ENCODE peak calls at places on chromosome 21, in four cellular contexts. M, O, H and F are unnamed samples.

GRCh38 chr21:18899261-18899660 is 495.7 kb upstream of the TMPRSS15 start:
- DNase-seq in M (no peak), O (no peak), H (no peak), F (no peak)

GRCh38 chr21:16770279-16770678 is 742.6 kb upstream of the CXADR start:
- DNase-seq in H (no peak), O (no peak), M (no peak), F (no peak)

GRCh38 chr21:14880922-14881321 is 183.9 kb downstream of the NRIP1 start:
- DNase-seq in H (no peak), M (no peak), O (no peak), F (peak)

GRCh38 chr21:22898061-22898460 is 1899.9 kb downstream of the NCAM2 start:
- DNase-seq in M (no peak), H (no peak), O (no peak), F (no peak)

GRCh38 chr21:42724226-42724920 is 71.0 kb downstream of the PDE9A start:
- DNase-seq in H (peak), O (peak), M (peak), F (peak)

GRCh38 chr21:18545908-18546307 is 142.3 kb upstream of the TMPRSS15 start:
- DNase-seq in M (no peak), O (no peak), H (no peak), F (peak)

GRCh38 chr21:41899431-41900202 is 20.5 kb upstream of the PRDM15 start:
- DNase-seq in O (no peak), M (no peak), H (no peak), F (no peak)

GRCh38 chr21:28798798-28799197 is 193.9 kb downstream of the LTN1 start:
- DNase-seq in M (no peak), H (peak), O (no peak), F (no peak)

GRCh38 chr21:37939251-37939650 is 23.0 kb upstream of the KCNJ6 start:
- DNase-seq in H (no peak), O (no peak), M (no peak), F (no peak)

GRCh38 chr21:44505673-44506278 is 34.2 kb downstream of the KRTAP10-1 start:
- DNase-seq in M (no peak), O (no peak), H (no peak), F (no peak)

GRCh38 chr21:44496900-44497550 is 41.7 kb downstream of the LRRC3 start:
- DNase-seq in M (no peak), O (no peak), H (no peak), F (no peak)

GRCh38 chr21:29257701-29258100 is 41.0 kb upstream of the BACH1 start:
- DNase-seq in M (no peak), H (no peak), O (no peak), F (no peak)

GRCh38 chr21:46500224-46500861 is 41.7 kb downstream of the DIP2A start:
- DNase-seq in M (no peak), H (peak), O (peak), F (no peak)

GRCh38 chr21:19510653-19511052 is 1107.1 kb upstream of the TMPRSS15 start:
- DNase-seq in H (no peak), M (no peak), O (no peak), F (no peak)

GRCh38 chr21:39379986-39380891 is 31.4 kb upstream of the HMGN1 start:
- DNase-seq in M (peak), H (peak), O (peak), F (peak)

GRCh38 chr21:26107439-26107838 is 63.1 kb downstream of the APP start:
- DNase-seq in M (no peak), O (no peak), H (no peak), F (no peak)

GRCh38 chr21:41519806-41520559 is 12.0 kb upstream of the TMPRSS2 start:
- DNase-seq in M (no peak), H (no peak), O (no peak), F (no peak)

GRCh38 chr21:35737425-35737824 is 322.9 kb downstream of the SETD4 start:
- DNase-seq in O (peak), M (no peak), H (no peak), F (no peak)

GRCh38 chr21:25133939-25134338 is 473.3 kb downstream of the MRPL39 start:
- DNase-seq in M (no peak), O (peak), H (no peak), F (peak)

GRCh38 chr21:43805275-43805800 is 16.0 kb downstream of the RRP1 start:
- DNase-seq in O (no peak), M (no peak), H (no peak), F (no peak)

GRCh38 chr21:27110956-27111355 is 144.1 kb upstream of the ADAMTS5 start:
- DNase-seq in H (no peak), O (peak), M (no peak), F (no peak)

GRCh38 chr21:44295163-44295601 is 4.7 kb upstream of the PFKL start:
- DNase-seq in M (no peak), H (no peak), O (no peak), F (no peak)

GRCh38 chr21:42412636-42412933 is 8.9 kb downstream of the UBASH3A start:
- DNase-seq in O (no peak), H (no peak), M (no peak), F (no peak)

GRCh38 chr21:20789696-20790095 is 208.5 kb upstream of the NCAM2 start:
- DNase-seq in O (no peak), M (no peak), H (no peak), F (no peak)

GRCh38 chr21:37153935-37154350 is 80.9 kb downstream of the TTC3 start:
- DNase-seq in H (no peak), O (no peak), M (peak), F (no peak)

GRCh38 chr21:31731112-31731801 is 661 bp downstream of the SCAF4 start:
- DNase-seq in H (peak), O (peak), M (peak), F (no peak)

GRCh38 chr21:38404134-38404533 is 94.1 kb downstream of the ERG start:
- DNase-seq in M (no peak), H (no peak), O (no peak), F (no peak)

GRCh38 chr21:43861716-43862115 is 3.3 kb upstream of the AGPAT3 start:
- DNase-seq in O (no peak), H (no peak), M (no peak), F (no peak)

GRCh38 chr21:21200103-21200938 is 202.1 kb downstream of the NCAM2 start:
- DNase-seq in O (peak), M (no peak), H (peak), F (peak)

GRCh38 chr21:42569732-42570301 is 56.2 kb downstream of the SLC37A1 start:
- DNase-seq in M (peak), H (no peak), O (no peak), F (no peak)

GRCh38 chr21:44535963-44536362 is 4.0 kb downstream of the KRTAP10-1 start:
- DNase-seq in H (no peak), M (no peak), O (no peak), F (no peak)

GRCh38 chr21:30839304-30839703 is 9.7 kb upstream of the KRTAP7-1 start:
- DNase-seq in M (no peak), H (peak), O (peak), F (no peak)